ENCODE peak calls at places on chromosome X, in five cellular contexts. T, I, V, Z and W are unnamed samples.

GRCh38 chrX:2188316-2188715 is 312.5 kb downstream of the DHRSX start:
- DNase-seq in I (no peak), V (no peak), T (no peak), Z (no peak), W (no peak)

GRCh38 chrX:15146515-15146914 is 123.4 kb downstream of the ASB9 start:
- DNase-seq in I (no peak), V (no peak), T (no peak), Z (no peak), W (no peak)

GRCh38 chrX:38803609-38804480 is 2.6 kb downstream of the MID1IP1 start:
- DNase-seq in T (peak), I (peak), Z (no peak), V (peak), W (peak)

GRCh38 chrX:30597258-30598012 is 19.9 kb upstream of the TASL start:
- DNase-seq in Z (no peak), T (no peak), I (no peak), V (no peak), W (no peak)

GRCh38 chrX:44143061-44143602 is 169.9 kb upstream of the NDP start:
- DNase-seq in V (no peak), Z (no peak), T (no peak), I (no peak), W (no peak)

GRCh38 chrX:66872771-66873170 is 233.9 kb upstream of the EDA2R start:
- DNase-seq in I (no peak), Z (no peak), T (no peak), V (no peak), W (no peak)

GRCh38 chrX:129932137-129932791 is 26.3 kb downstream of the UTP14A start:
- DNase-seq in V (peak), T (peak), Z (peak), I (peak), W (peak)

GRCh38 chrX:100829730-100830129 is 9.5 kb downstream of the CSTF2 start:
- DNase-seq in Z (no peak), V (no peak), T (no peak), I (no peak), W (no peak)

GRCh38 chrX:97858592-97858991 is 974.9 kb downstream of the RPA4 start:
- DNase-seq in I (no peak), T (no peak), Z (no peak), V (no peak), W (no peak)

GRCh38 chrX:53082773-53083616 is 828 bp downstream of the TSPYL2 start:
- DNase-seq in Z (no peak), V (no peak), I (no peak), T (no peak), W (no peak)

GRCh38 chrX:48509619-48510018 is 827 bp downstream of the PORCN start:
- DNase-seq in Z (no peak), I (no peak), T (no peak), V (no peak), W (no peak)

GRCh38 chrX:40749874-40750273 is 14.5 kb upstream of the MED14 start:
- DNase-seq in I (no peak), V (no peak), T (no peak), Z (no peak), W (no peak)

GRCh38 chrX:15334561-15334960 is 762 bp downstream of the PIGA start:
- DNase-seq in I (no peak), Z (peak), T (no peak), V (no peak), W (no peak)

GRCh38 chrX:48956728-48957414 is 536 bp downstream of the OTUD5 start:
- DNase-seq in T (no peak), V (no peak), Z (peak), I (no peak), W (peak)

GRCh38 chrX:69961365-69962072 is 88.2 kb downstream of the AWAT2 start:
- DNase-seq in Z (no peak), V (no peak), T (no peak), I (no peak), W (no peak)

GRCh38 chrX:106178826-106179225 is 10.7 kb downstream of the PWWP3B start:
- DNase-seq in I (no peak), T (no peak), Z (no peak), V (no peak), W (no peak)

GRCh38 chrX:50876551-50876950 is 34.0 kb upstream of the BMP15 start:
- DNase-seq in Z (no peak), T (no peak), V (no peak), I (no peak), W (no peak)

GRCh38 chrX:103063191-103063845 is 653 bp downstream of the BEX1 start:
- DNase-seq in V (no peak), Z (no peak), I (no peak), T (no peak), W (no peak)

GRCh38 chrX:55342533-55343501 is 78.1 kb upstream of the PAGE3 start:
- DNase-seq in V (no peak), I (peak), Z (peak), T (no peak), W (no peak)

GRCh38 chrX:40570346-40571093 is 10.2 kb upstream of the ATP6AP2 start:
- DNase-seq in I (no peak), V (no peak), T (no peak), Z (no peak), W (no peak)

GRCh38 chrX:24902808-24903207 is 113.0 kb downstream of the ARX start:
- DNase-seq in Z (no peak), T (no peak), V (no peak), I (no peak), W (no peak)

GRCh38 chrX:15714529-15714928 is 23.5 kb upstream of the CA5B start:
- DNase-seq in V (peak), I (no peak), T (no peak), Z (no peak), W (peak)

GRCh38 chrX:119145241-119145653 is 17.6 kb upstream of the KIAA1210 start:
- DNase-seq in V (no peak), Z (no peak), I (no peak), T (no peak), W (no peak)

GRCh38 chrX:136899206-136899605 is 18.7 kb upstream of the RBMX start:
- DNase-seq in Z (no peak), T (no peak), I (no peak), V (no peak), W (no peak)

GRCh38 chrX:137194164-137194563 is 160.4 kb upstream of the GPR101 start:
- DNase-seq in Z (no peak), T (no peak), V (no peak), I (peak), W (no peak)

GRCh38 chrX:101429934-101430333 is 21.9 kb downstream of the HNRNPH2 start:
- DNase-seq in V (no peak), Z (no peak), I (no peak), T (no peak), W (no peak)

GRCh38 chrX:16807976-16808542 is 21.8 kb downstream of the TXLNG start:
- DNase-seq in I (no peak), T (no peak), V (no peak), Z (no peak), W (no peak)

GRCh38 chrX:9258346-9259104 is 206.3 kb upstream of the TBL1X start:
- DNase-seq in T (no peak), Z (no peak), I (no peak), V (no peak), W (no peak)

GRCh38 chrX:21725916-21726315 is 32.0 kb downstream of the SMPX start:
- DNase-seq in T (no peak), I (no peak), V (no peak), Z (no peak), W (peak)

GRCh38 chrX:153875391-153876111 is 10.4 kb downstream of the L1CAM start:
- DNase-seq in Z (peak), I (peak), V (peak), T (peak), W (peak)

GRCh38 chrX:136789856-136790255 is 9.1 kb upstream of the ARHGEF6 start:
- DNase-seq in V (no peak), I (no peak), T (no peak), Z (no peak), W (no peak)

GRCh38 chrX:20067709-20068315 is 48.9 kb downstream of the MAP7D2 start:
- DNase-seq in Z (no peak), T (peak), I (no peak), V (peak), W (peak)

GRCh38 chrX:40098264-40099045 is 697 bp upstream of the BCOR start:
- DNase-seq in I (no peak), V (peak), Z (peak), T (no peak), W (peak)

GRCh38 chrX:1448793-1449580 is 3.7 kb downstream of the ASMTL start:
- DNase-seq in V (no peak), Z (no peak), T (peak), I (no peak), W (no peak)

GRCh38 chrX:11564546-11564945 is 101.2 kb downstream of the ARHGAP6 start:
- DNase-seq in Z (no peak), V (no peak), T (no peak), I (no peak), W (no peak)

GRCh38 chrX:136353519-136354095 is 52.8 kb downstream of the ADGRG4 start:
- DNase-seq in Z (no peak), V (no peak), I (no peak), T (no peak), W (no peak)

GRCh38 chrX:17323397-17323796 is 51.6 kb upstream of the NHS start:
- DNase-seq in T (no peak), I (no peak), V (no peak), Z (no peak), W (no peak)

GRCh38 chrX:106959897-106960296 is 39.7 kb downstream of the CLDN2 start:
- DNase-seq in T (no peak), V (no peak), I (no peak), Z (no peak), W (no peak)

GRCh38 chrX:24248042-24248441 is 65.8 kb downstream of the SUPT20HL2 start:
- DNase-seq in V (no peak), Z (no peak), I (no peak), T (no peak), W (no peak)

GRCh38 chrX:78514852-78515251 is 144.3 kb downstream of the RTL3 start:
- DNase-seq in Z (no peak), T (no peak), I (no peak), V (no peak), W (no peak)